ENCODE peak calls at places on chromosomes 5 and 9, in seven cellular contexts. Z is left cardiac atrium; L is activated gamma-delta T cell treated with Interleukin-2 at 50 U/mL for 16 hours; Y is NCI-H1694 treated with DMSO at 0.1 percent for 48 hours; N is mesendoderm; H is activated naive CD4-positive, alpha-beta T cell treated with anti-CD3 and anti-CD28 coated beads, Interleukin-2, amount 50 U/mL, for 16 hours; R is smooth muscle cell of the brain vasculature. M is an unnamed sample.

GRCh38 chr5:36378551-36378950 is 76.8 kb upstream of the RANBP3L start:
- DNase-seq in Z (no peak), L (no peak), Y (no peak), N (no peak), H (no peak), R (no peak), M (no peak)

GRCh38 chr9:85142461-85143401 is 473.2 kb downstream of the NTRK2 start:
- DNase-seq in Z (peak), L (no peak), Y (peak), N (peak), H (no peak), R (no peak), M (no peak)

GRCh38 chr9:132755096-132755495 is 84.8 kb downstream of the GTF3C4 start:
- DNase-seq in Z (no peak), L (no peak), Y (no peak), N (no peak), H (no peak), R (no peak), M (no peak)

GRCh38 chr5:78627766-78628165 is 20.8 kb downstream of the LHFPL2 start:
- DNase-seq in Z (no peak), L (no peak), Y (no peak), N (no peak), H (no peak), R (no peak), M (no peak)

GRCh38 chr5:132653716-132654115 is 4.3 kb upstream of the IL13 start:
- DNase-seq in Z (no peak), L (no peak), Y (no peak), N (no peak), H (no peak), R (no peak), M (no peak)

GRCh38 chr9:3578786-3579185 is 53.0 kb upstream of the RFX3 start:
- DNase-seq in Z (no peak), L (no peak), Y (no peak), N (no peak), H (no peak), R (peak), M (no peak)

GRCh38 chr5:32928761-32929160 is 217.6 kb downstream of the NPR3 start:
- DNase-seq in Z (no peak), L (no peak), Y (no peak), N (no peak), H (no peak), R (no peak), M (no peak)

GRCh38 chr9:77663754-77664153 is 15.6 kb upstream of the GNA14 start:
- DNase-seq in Z (peak), L (no peak), Y (no peak), N (no peak), H (no peak), R (no peak), M (no peak)

GRCh38 chr5:57277085-57277484 is 103.2 kb downstream of the GPBP1 start:
- DNase-seq in Z (no peak), L (no peak), Y (peak), N (peak), H (no peak), R (peak), M (no peak)

GRCh38 chr5:4053111-4053510 is 457.5 kb downstream of the IRX1 start:
- DNase-seq in Z (no peak), L (no peak), Y (no peak), N (no peak), H (no peak), R (no peak), M (no peak)

GRCh38 chr9:95588724-95589282 is 72.0 kb upstream of the PTCH1 start:
- DNase-seq in Z (no peak), L (no peak), Y (no peak), N (no peak), H (no peak), R (no peak), M (no peak)

GRCh38 chr9:97386265-97386633 is 25.6 kb upstream of the TDRD7 start:
- DNase-seq in Z (no peak), L (no peak), Y (no peak), N (no peak), H (no peak), R (no peak), M (no peak)

GRCh38 chr9:76733096-76733495 is 31.1 kb upstream of the PCA3 start:
- DNase-seq in Z (no peak), L (no peak), Y (no peak), N (no peak), H (no peak), R (no peak), M (no peak)

GRCh38 chr5:154528005-154528594 is 50.1 kb upstream of the HAND1 start:
- DNase-seq in Z (no peak), L (no peak), Y (no peak), N (no peak), H (no peak), R (no peak), M (no peak)

GRCh38 chr5:106399381-106399780 is 1271.4 kb downstream of the EFNA5 start:
- DNase-seq in Z (no peak), L (no peak), Y (no peak), N (no peak), H (no peak), R (no peak), M (no peak)

GRCh38 chr9:70537084-70537483 is 122.6 kb upstream of the KLF9 start:
- DNase-seq in Z (no peak), L (no peak), Y (no peak), N (no peak), H (no peak), R (no peak), M (no peak)

GRCh38 chr5:65483474-65484346 is 2.0 kb upstream of the ADAMTS6 start:
- DNase-seq in Z (no peak), L (no peak), Y (peak), N (peak), H (no peak), R (no peak), M (no peak)

GRCh38 chr5:123808841-123809240 is 296.9 kb downstream of the CSNK1G3 start:
- DNase-seq in Z (no peak), L (no peak), Y (no peak), N (no peak), H (no peak), R (no peak), M (no peak)

GRCh38 chr5:168288349-168289245 is 2.8 kb upstream of the WWC1 start:
- DNase-seq in Z (no peak), L (no peak), Y (no peak), N (peak), H (no peak), R (no peak), M (no peak)

GRCh38 chr5:176415240-176416122 is 858 bp downstream of the CLTB start:
- DNase-seq in Z (peak), L (no peak), Y (no peak), N (peak), H (no peak), R (no peak), M (no peak)

GRCh38 chr5:149887622-149888183 is 56.9 kb downstream of the PDE6A start:
- DNase-seq in Z (no peak), L (no peak), Y (no peak), N (no peak), H (no peak), R (peak), M (peak)

GRCh38 chr9:113221800-113222481 is 597 bp downstream of the SLC31A1 start:
- DNase-seq in Z (no peak), L (no peak), Y (no peak), N (peak), H (no peak), R (no peak), M (no peak)

GRCh38 chr5:31809037-31809910 is 170.3 kb downstream of the PDZD2 start:
- DNase-seq in Z (peak), L (no peak), Y (no peak), N (peak), H (no peak), R (peak), M (peak)

GRCh38 chr5:177317959-177318377 is 6.3 kb upstream of the MXD3 start:
- DNase-seq in Z (peak), L (peak), Y (peak), N (peak), H (peak), R (peak), M (no peak)

GRCh38 chr5:36363101-36363500 is 61.4 kb upstream of the RANBP3L start:
- DNase-seq in Z (no peak), L (no peak), Y (no peak), N (peak), H (no peak), R (no peak), M (no peak)

GRCh38 chr5:159100022-159100927 is 559 bp upstream of the EBF1 start:
- DNase-seq in Z (peak), L (peak), Y (peak), N (peak), H (peak), R (peak), M (peak)

GRCh38 chr9:134894136-134894860 is 13.7 kb downstream of the FCN2 start:
- DNase-seq in Z (no peak), L (no peak), Y (no peak), N (no peak), H (no peak), R (no peak), M (no peak)